ENCODE peak calls at places on chromosomes 11 and 22, in seven cellular contexts. K, E, L, P, N, S and A are unnamed samples.

GRCh38 chr11:121372028-121372427 is 79.5 kb downstream of the SC5D start:
- DNase-seq in K (no peak), E (no peak), L (no peak), P (no peak), N (no peak), S (no peak), A (no peak)

GRCh38 chr11:17571431-17572358 is 24.6 kb downstream of the OTOG start:
- DNase-seq in K (no peak), E (no peak), L (no peak), P (no peak), N (no peak), S (no peak), A (no peak)

GRCh38 chr22:44828193-44828592 is 75.8 kb downstream of the ARHGAP8 start:
- DNase-seq in K (no peak), E (no peak), L (no peak), P (no peak), N (peak), S (no peak), A (peak)

GRCh38 chr11:19766810-19767209 is 54.2 kb downstream of the NAV2 start:
- DNase-seq in K (no peak), E (peak), L (no peak), P (no peak), N (no peak), S (no peak), A (no peak)

GRCh38 chr11:116519499-116519898 is 253.3 kb downstream of the BUD13 start:
- DNase-seq in K (no peak), E (no peak), L (no peak), P (no peak), N (no peak), S (no peak), A (no peak)

GRCh38 chr11:73907191-73907590 is 30.4 kb downstream of the PAAF1 start:
- DNase-seq in K (peak), E (peak), L (peak), P (no peak), N (peak), S (no peak), A (peak)

GRCh38 chr11:93563857-93564256 is 20.7 kb upstream of the SMCO4 start:
- DNase-seq in K (no peak), E (no peak), L (no peak), P (no peak), N (no peak), S (no peak), A (no peak)

GRCh38 chr11:46363455-46363920 is 16.2 kb downstream of the DGKZ start:
- DNase-seq in K (peak), E (peak), L (no peak), P (no peak), N (no peak), S (no peak), A (no peak)

GRCh38 chr11:104028476-104028875 is 8.0 kb upstream of the DDI1 start:
- DNase-seq in K (no peak), E (peak), L (peak), P (no peak), N (peak), S (peak), A (peak)

GRCh38 chr22:39661842-39662676 is 91.5 kb downstream of the CACNA1I start:
- DNase-seq in K (no peak), E (no peak), L (no peak), P (no peak), N (no peak), S (no peak), A (no peak)

GRCh38 chr22:27952091-27952490 is 33.0 kb upstream of the PITPNB start:
- DNase-seq in K (no peak), E (peak), L (peak), P (peak), N (peak), S (peak), A (peak)

GRCh38 chr11:7869467-7869866 is 61.6 kb downstream of the OR10A6 start:
- DNase-seq in K (no peak), E (no peak), L (peak), P (no peak), N (peak), S (peak), A (peak)

GRCh38 chr22:34068011-34068410 is 147.7 kb upstream of the LARGE1 start:
- DNase-seq in K (no peak), E (no peak), L (no peak), P (no peak), N (no peak), S (no peak), A (no peak)

GRCh38 chr11:10450451-10451398 is 4.3 kb upstream of the AMPD3 start:
- DNase-seq in K (peak), E (peak), L (peak), P (no peak), N (peak), S (peak), A (peak)

GRCh38 chr11:36057372-36058045 is 113.6 kb downstream of the LDLRAD3 start:
- DNase-seq in K (peak), E (peak), L (peak), P (no peak), N (peak), S (peak), A (peak)

GRCh38 chr11:35582033-35582432 is 36.2 kb upstream of the FJX1 start:
- DNase-seq in K (no peak), E (no peak), L (no peak), P (no peak), N (no peak), S (no peak), A (no peak)

GRCh38 chr11:78022397-78023396 is at the start of gene KCTD14:
- DNase-seq in K (peak), E (no peak), L (no peak), P (no peak), N (peak), S (no peak), A (no peak)

GRCh38 chr11:124640660-124641059 is 18.0 kb downstream of the TBRG1 start:
- DNase-seq in K (no peak), E (no peak), L (no peak), P (no peak), N (no peak), S (no peak), A (no peak)

GRCh38 chr11:71080239-71081097 is 171.9 kb downstream of the SHANK2 start:
- DNase-seq in K (peak), E (peak), L (peak), P (peak), N (peak), S (peak), A (peak)

GRCh38 chr22:31103111-31103510 is 4.3 kb downstream of the SELENOM start:
- DNase-seq in K (no peak), E (no peak), L (no peak), P (no peak), N (no peak), S (no peak), A (no peak)

GRCh38 chr11:8017071-8017470 is 29.9 kb downstream of the EIF3F start:
- DNase-seq in K (no peak), E (no peak), L (no peak), P (no peak), N (no peak), S (no peak), A (no peak)

GRCh38 chr11:133893381-133893780 is 48.1 kb upstream of the SPATA19 start:
- DNase-seq in K (no peak), E (no peak), L (no peak), P (no peak), N (no peak), S (no peak), A (no peak)

GRCh38 chr11:134614141-134614540 is 202.1 kb upstream of the B3GAT1 start:
- DNase-seq in K (no peak), E (no peak), L (no peak), P (no peak), N (no peak), S (no peak), A (no peak)

GRCh38 chr11:81644239-81644840 is 1089.3 kb downstream of the FAM181B start:
- DNase-seq in K (no peak), E (peak), L (peak), P (no peak), N (peak), S (peak), A (peak)

GRCh38 chr11:1625541-1625940 is 3.6 kb upstream of the KRTAP5-4 start:
- DNase-seq in K (no peak), E (no peak), L (no peak), P (no peak), N (no peak), S (no peak), A (no peak)

GRCh38 chr11:126534141-126534805 is 178.8 kb downstream of the ST3GAL4 start:
- DNase-seq in K (no peak), E (no peak), L (no peak), P (no peak), N (no peak), S (no peak), A (no peak)

GRCh38 chr11:74090701-74091100 is 80.1 kb downstream of the C2CD3 start:
- DNase-seq in K (no peak), E (no peak), L (peak), P (no peak), N (peak), S (peak), A (peak)

GRCh38 chr11:26782220-26782619 is 60.4 kb upstream of the SLC5A12 start:
- DNase-seq in K (no peak), E (no peak), L (no peak), P (no peak), N (no peak), S (no peak), A (no peak)

GRCh38 chr11:116501728-116502127 is 271.1 kb downstream of the BUD13 start:
- DNase-seq in K (no peak), E (no peak), L (no peak), P (no peak), N (no peak), S (no peak), A (no peak)

GRCh38 chr11:75536786-75537629 is 11.3 kb upstream of the GDPD5 start:
- DNase-seq in K (no peak), E (peak), L (no peak), P (no peak), N (no peak), S (no peak), A (no peak)

GRCh38 chr11:3826721-3827120 is 14.0 kb downstream of the RHOG start:
- DNase-seq in K (no peak), E (no peak), L (no peak), P (no peak), N (no peak), S (no peak), A (no peak)

GRCh38 chr11:32829157-32829679 is 509 bp upstream of the PRRG4 start:
- DNase-seq in K (no peak), E (no peak), L (no peak), P (no peak), N (no peak), S (no peak), A (peak)

GRCh38 chr11:130325691-130326090 is 11.0 kb upstream of the ZBTB44 start:
- DNase-seq in K (no peak), E (no peak), L (no peak), P (no peak), N (no peak), S (no peak), A (no peak)

GRCh38 chr11:69212121-69213110 is 56.7 kb downstream of the SMIM38 start:
- DNase-seq in K (no peak), E (no peak), L (peak), P (no peak), N (no peak), S (no peak), A (peak)
- TF ChIP-seq CTCF in K (peak), E (peak), L (peak), P (peak), N (peak), S (peak), A (peak)

GRCh38 chr22:38271101-38271500 is 1.7 kb downstream of the TMEM184B start:
- DNase-seq in K (no peak), E (no peak), L (no peak), P (no peak), N (no peak), S (no peak), A (no peak)
- H3K4me3 ChIP-seq in K (peak), E (peak), L (peak), P (peak), N (no peak), S (peak), A (peak)

DNA sequence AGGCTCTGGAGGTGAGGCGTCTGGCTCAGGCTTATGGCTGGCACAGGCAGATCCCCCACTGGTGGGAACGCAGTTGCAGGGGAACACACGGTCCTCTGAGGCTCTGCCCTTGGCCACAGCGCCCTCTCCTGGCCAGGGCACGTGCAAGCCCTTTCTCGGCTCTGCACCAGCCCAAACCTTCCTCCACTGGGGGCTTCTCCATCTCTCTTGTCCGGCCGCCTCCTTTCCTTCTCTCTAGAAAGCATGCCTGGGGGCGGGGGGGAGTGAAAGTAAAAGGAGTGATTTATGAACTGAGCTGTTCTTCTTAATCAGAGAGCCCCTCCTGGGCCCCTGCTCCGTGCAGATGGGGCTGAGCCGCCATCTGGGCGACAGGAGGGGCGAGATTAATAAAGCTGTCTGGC is 56.5 kb downstream of the TP53I11 start:
- DNase-seq in K (peak), E (peak), L (peak), P (peak), N (peak), S (peak), A (peak)
- TF ChIP-seq CTCF in K (peak), E (peak), L (peak), P (peak), N (peak), S (peak), A (peak)

GRCh38 chr22:46076651-46077339 is 73.5 kb upstream of the PPARA start:
- DNase-seq in K (no peak), E (peak), L (peak), P (no peak), N (peak), S (peak), A (peak)

GRCh38 chr22:46078241-46079092 is 71.9 kb upstream of the PPARA start:
- DNase-seq in K (peak), E (peak), L (peak), P (no peak), N (no peak), S (peak), A (no peak)

GRCh38 chr22:46079093-46079860 is 71.0 kb upstream of the PPARA start:
- DNase-seq in K (no peak), E (no peak), L (no peak), P (no peak), N (no peak), S (no peak), A (no peak)

GRCh38 chr22:46075764-46076531 is 74.4 kb upstream of the PPARA start:
- DNase-seq in K (no peak), E (no peak), L (no peak), P (no peak), N (no peak), S (no peak), A (no peak)

DNA sequence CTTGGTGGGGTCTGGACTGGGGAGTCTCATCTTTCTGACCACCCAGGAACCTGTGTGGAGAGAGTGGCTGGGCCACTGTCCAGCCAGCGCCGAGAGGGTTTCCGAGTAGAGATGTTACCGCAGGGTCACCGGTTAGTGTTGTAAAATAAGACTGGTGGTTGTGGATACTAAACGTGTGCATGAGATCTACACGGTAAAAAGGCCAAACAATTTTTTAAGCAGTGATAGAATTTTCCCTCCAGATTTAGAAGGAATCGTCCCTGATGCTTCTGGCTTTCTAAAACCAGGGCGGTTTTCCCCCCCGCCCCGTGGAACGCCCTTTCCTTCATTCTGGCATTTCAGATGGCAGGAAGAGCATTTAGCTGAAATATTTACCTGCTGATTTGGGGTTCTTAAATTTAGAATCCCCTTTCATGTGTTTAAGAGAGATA is 72.6 kb upstream of the PPARA start:
- DNase-seq in K (no peak), E (peak), L (no peak), P (no peak), N (no peak), S (no peak), A (no peak)
- H3K4me3 ChIP-seq in K (peak), E (peak), L (peak), P (peak), N (no peak), S (peak), A (no peak)